ENCODE peak calls at places on chromosome X, in six cellular contexts. U, P, H, K, X and A are unnamed samples.

GRCh38 chrX:79572566-79572965 is 205.4 kb upstream of the ITM2A start:
- DNase-seq in K (no peak), H (no peak), P (no peak), X (no peak), U (no peak), A (no peak)

GRCh38 chrX:153500676-153501280 is 6.0 kb downstream of the BGN start:
- DNase-seq in U (no peak), H (no peak), K (no peak), X (no peak), P (no peak), A (no peak)

GRCh38 chrX:42175843-42176242 is 252.5 kb upstream of the CASK start:
- DNase-seq in X (no peak), H (no peak), K (no peak), U (no peak), P (no peak), A (no peak)

GRCh38 chrX:10325606-10326005 is 168.8 kb downstream of the CLCN4 start:
- DNase-seq in X (no peak), K (no peak), H (no peak), P (no peak), U (no peak), A (no peak)

GRCh38 chrX:69503835-69504625 is at the start of gene NALF2:
- DNase-seq in H (peak), P (peak), U (no peak), X (no peak), K (peak), A (peak)

GRCh38 chrX:39258331-39258730 is 457.1 kb downstream of the MID1IP1 start:
- DNase-seq in H (peak), U (no peak), K (no peak), P (no peak), X (no peak), A (peak)

GRCh38 chrX:120740072-120740471 is 110.2 kb upstream of the C1GALT1C1 start:
- DNase-seq in H (no peak), P (no peak), K (no peak), X (no peak), U (no peak), A (no peak)

GRCh38 chrX:68584221-68584620 is 63.2 kb upstream of the STARD8 start:
- DNase-seq in P (no peak), H (no peak), X (no peak), K (no peak), U (no peak), A (no peak)

GRCh38 chrX:10597871-10598270 is 22.5 kb downstream of the MID1 start:
- DNase-seq in U (no peak), X (no peak), P (no peak), K (no peak), H (no peak), A (peak)

GRCh38 chrX:129932792-129933321 is 26.9 kb downstream of the UTP14A start:
- DNase-seq in H (no peak), K (no peak), P (peak), X (no peak), U (peak), A (peak)

GRCh38 chrX:68723491-68724155 is 76.2 kb downstream of the STARD8 start:
- DNase-seq in U (no peak), X (no peak), H (no peak), K (no peak), P (no peak), A (no peak)

GRCh38 chrX:152155766-152156310 is 17.5 kb upstream of the MAGEA10 start:
- DNase-seq in X (no peak), H (no peak), P (no peak), K (no peak), U (no peak), A (no peak)

GRCh38 chrX:97158270-97158669 is 274.6 kb downstream of the RPA4 start:
- DNase-seq in K (no peak), H (no peak), U (no peak), P (no peak), X (no peak), A (no peak)

GRCh38 chrX:23493941-23494374 is 159.3 kb downstream of the PTCHD1 start:
- DNase-seq in K (no peak), X (no peak), P (no peak), H (no peak), U (no peak), A (peak)

GRCh38 chrX:149950681-149951080 is 12.4 kb upstream of the EOLA2 start:
- DNase-seq in X (no peak), K (no peak), P (no peak), H (peak), U (no peak), A (peak)

GRCh38 chrX:103733017-103733416 is 22.3 kb downstream of the TMEM31 start:
- DNase-seq in U (no peak), K (no peak), H (no peak), X (no peak), P (no peak), A (peak)

GRCh38 chrX:45622538-45622937 is 421.9 kb upstream of the DIPK2B start:
- DNase-seq in P (no peak), K (no peak), U (no peak), H (no peak), X (no peak), A (no peak)

GRCh38 chrX:153791104-153791852 is 2.9 kb downstream of the IDH3G start:
- DNase-seq in K (no peak), X (no peak), P (no peak), U (no peak), H (no peak), A (no peak)